ENCODE peak calls at places on chromosomes 5 and 9, in nine cellular contexts. One of them, this sample, is unnamed.
A peak's percentile ranks its signal among the peaks of the same experiment; 100 is the strongest.

GRCh38 chr9:122827759-122828090 is 663 bp downstream of the PDCL start:
- DNase-seq in astrocyte: peak; percentile 36
- DNase-seq in bronchial epithelial cell: peak; percentile 14
- DNase-seq in HepG2: no peak
- DNase-seq in left ventricle myocardium inferior: no peak
- DNase-seq in DND-41: no peak
- DNase-seq in keratinocyte: no peak
- DNase-seq in GM23338: peak; percentile 77
- DNase-seq in cardiac muscle cell: peak; percentile 45
- DNase-seq in this sample: peak; percentile 45

GRCh38 chr5:155085282-155085990 is 71.9 kb downstream of the KIF4B start:
- DNase-seq in left ventricle myocardium inferior: no peak
- DNase-seq in bronchial epithelial cell: peak; percentile 94
- DNase-seq in cardiac muscle cell: no peak
- DNase-seq in GM23338: no peak
- DNase-seq in DND-41: no peak
- DNase-seq in keratinocyte: peak; percentile 69
- DNase-seq in astrocyte: no peak
- DNase-seq in HepG2: no peak
- DNase-seq in this sample: no peak

GRCh38 chr9:13690595-13690994 is 411.1 kb upstream of the MPDZ start:
- DNase-seq in left ventricle myocardium inferior: no peak
- DNase-seq in cardiac muscle cell: no peak
- DNase-seq in DND-41: no peak
- DNase-seq in bronchial epithelial cell: peak; percentile 73
- DNase-seq in keratinocyte: no peak
- DNase-seq in GM23338: no peak
- DNase-seq in HepG2: no peak
- DNase-seq in astrocyte: peak; percentile 9
- DNase-seq in this sample: no peak

GRCh38 chr9:79080536-79080935 is 491.2 kb upstream of the TLE4 start:
- DNase-seq in HepG2: no peak
- DNase-seq in GM23338: no peak
- DNase-seq in left ventricle myocardium inferior: no peak
- DNase-seq in cardiac muscle cell: no peak
- DNase-seq in DND-41: no peak
- DNase-seq in astrocyte: peak; percentile 13
- DNase-seq in keratinocyte: no peak
- DNase-seq in bronchial epithelial cell: no peak
- DNase-seq in this sample: peak; percentile 3

GRCh38 chr9:89690334-89690912 is 85.6 kb downstream of the GADD45G start:
- DNase-seq in HepG2: no peak
- DNase-seq in astrocyte: no peak
- DNase-seq in bronchial epithelial cell: peak; percentile 13
- DNase-seq in keratinocyte: no peak
- DNase-seq in cardiac muscle cell: no peak
- DNase-seq in left ventricle myocardium inferior: no peak
- DNase-seq in DND-41: no peak
- DNase-seq in GM23338: no peak
- DNase-seq in this sample: no peak

GRCh38 chr9:96661711-96662110 is 6.6 kb upstream of the PRXL2C start:
- DNase-seq in left ventricle myocardium inferior: no peak
- DNase-seq in GM23338: peak; percentile 7
- DNase-seq in bronchial epithelial cell: no peak
- DNase-seq in astrocyte: peak; percentile 74
- DNase-seq in HepG2: no peak
- DNase-seq in DND-41: no peak
- DNase-seq in cardiac muscle cell: peak; percentile 7
- DNase-seq in keratinocyte: no peak
- DNase-seq in this sample: peak; percentile 21

GRCh38 chr9:136055715-136056545 is 39.2 kb downstream of the NACC2 start:
- DNase-seq in astrocyte: no peak
- DNase-seq in DND-41: no peak
- DNase-seq in left ventricle myocardium inferior: no peak
- DNase-seq in HepG2: no peak
- DNase-seq in cardiac muscle cell: no peak
- DNase-seq in bronchial epithelial cell: no peak
- DNase-seq in keratinocyte: no peak
- DNase-seq in GM23338: peak; percentile 51
- DNase-seq in this sample: no peak

GRCh38 chr5:149301744-149302380 is 30.2 kb downstream of the AFAP1L1 start:
- DNase-seq in left ventricle myocardium inferior: no peak
- DNase-seq in bronchial epithelial cell: no peak
- DNase-seq in HepG2: no peak
- DNase-seq in cardiac muscle cell: no peak
- DNase-seq in keratinocyte: no peak
- DNase-seq in DND-41: no peak
- DNase-seq in astrocyte: peak; percentile 69
- DNase-seq in GM23338: no peak
- DNase-seq in this sample: no peak

GRCh38 chr5:159678800-159679392 is 237.4 kb upstream of the ADRA1B start:
- DNase-seq in DND-41: no peak
- DNase-seq in astrocyte: no peak
- DNase-seq in bronchial epithelial cell: no peak
- DNase-seq in cardiac muscle cell: no peak
- DNase-seq in HepG2: no peak
- DNase-seq in left ventricle myocardium inferior: no peak
- DNase-seq in keratinocyte: no peak
- DNase-seq in GM23338: no peak
- DNase-seq in this sample: no peak

GRCh38 chr5:143054480-143054941 is 284.3 kb downstream of the ARHGAP26 start:
- DNase-seq in left ventricle myocardium inferior: no peak
- DNase-seq in bronchial epithelial cell: peak; percentile 49
- DNase-seq in keratinocyte: no peak
- DNase-seq in GM23338: no peak
- DNase-seq in cardiac muscle cell: peak; percentile 36
- DNase-seq in astrocyte: peak; percentile 73
- DNase-seq in DND-41: no peak
- DNase-seq in HepG2: no peak
- DNase-seq in this sample: peak; percentile 50

GRCh38 chr5:172778223-172778814 is 7.3 kb upstream of the DUSP1 start:
- DNase-seq in HepG2: peak; percentile 93
- DNase-seq in GM23338: no peak
- DNase-seq in astrocyte: peak; percentile 89
- DNase-seq in left ventricle myocardium inferior: no peak
- DNase-seq in keratinocyte: peak; percentile 89
- DNase-seq in bronchial epithelial cell: peak; percentile 97
- DNase-seq in DND-41: no peak
- DNase-seq in cardiac muscle cell: peak; percentile 76
- DNase-seq in this sample: peak; percentile 75

GRCh38 chr9:77876091-77876490 is 155.5 kb downstream of the GNAQ start:
- DNase-seq in DND-41: no peak
- DNase-seq in keratinocyte: no peak
- DNase-seq in HepG2: no peak
- DNase-seq in left ventricle myocardium inferior: no peak
- DNase-seq in bronchial epithelial cell: no peak
- DNase-seq in cardiac muscle cell: peak; percentile 75
- DNase-seq in astrocyte: peak; percentile 44
- DNase-seq in GM23338: peak; percentile 44
- DNase-seq in this sample: peak; percentile 79

GRCh38 chr5:997001-997474 is 11.6 kb upstream of the NKD2 start:
- DNase-seq in cardiac muscle cell: peak; percentile 73
- DNase-seq in GM23338: peak; percentile 56
- DNase-seq in keratinocyte: no peak
- DNase-seq in DND-41: peak; percentile 81
- DNase-seq in astrocyte: no peak
- DNase-seq in left ventricle myocardium inferior: peak; percentile 39
- DNase-seq in bronchial epithelial cell: no peak
- DNase-seq in HepG2: peak; percentile 35
- DNase-seq in this sample: peak; percentile 37

GRCh38 chr9:20477940-20478620 is 144.2 kb downstream of the MLLT3 start:
- DNase-seq in bronchial epithelial cell: peak; percentile 94
- DNase-seq in cardiac muscle cell: peak; percentile 17
- DNase-seq in left ventricle myocardium inferior: no peak
- DNase-seq in DND-41: no peak
- DNase-seq in GM23338: peak; percentile 34
- DNase-seq in keratinocyte: peak; percentile 15
- DNase-seq in HepG2: no peak
- DNase-seq in astrocyte: peak; percentile 61
- DNase-seq in this sample: peak; percentile 17

DNA sequence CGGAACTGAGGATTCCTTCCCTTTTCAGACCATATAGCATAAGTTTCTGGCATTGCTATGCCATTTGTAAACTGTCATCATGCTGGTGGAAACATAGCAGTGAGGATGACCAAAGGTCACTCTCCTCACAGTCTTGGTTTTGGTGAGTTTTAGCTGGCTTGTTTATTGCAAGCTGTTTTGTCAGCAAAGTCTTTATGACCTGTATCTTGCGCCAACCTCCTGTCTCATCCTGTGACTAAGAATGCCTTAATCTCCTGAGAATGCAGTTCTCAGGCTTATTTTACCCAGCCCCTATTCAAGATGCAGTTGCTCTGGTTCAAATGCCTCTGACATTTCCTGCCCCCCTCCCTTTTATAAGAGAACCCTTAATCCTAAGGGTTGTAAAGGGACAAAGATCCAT is 26.7 kb upstream of the GRIA1 start:
- DNase-seq in HepG2: no peak
- DNase-seq in keratinocyte: no peak
- DNase-seq in GM23338: no peak
- DNase-seq in DND-41: no peak
- DNase-seq in cardiac muscle cell: no peak
- DNase-seq in astrocyte: peak; percentile 39
- DNase-seq in left ventricle myocardium inferior: no peak
- DNase-seq in bronchial epithelial cell: peak; percentile 61
- DNase-seq in this sample: peak; percentile 33
- H3K4me3 ChIP-seq in HepG2: no peak overlapping the region
- H3K4me3 ChIP-seq in keratinocyte: no peak overlapping the region
- H3K4me3 ChIP-seq in GM23338: no peak overlapping the region
- H3K4me3 ChIP-seq in DND-41: no peak overlapping the region
- H3K4me3 ChIP-seq in cardiac muscle cell: no peak overlapping the region
- H3K4me3 ChIP-seq in astrocyte: no peak overlapping the region
- H3K4me3 ChIP-seq in left ventricle myocardium inferior: no peak overlapping the region
- H3K4me3 ChIP-seq in bronchial epithelial cell: no peak overlapping the region
- H3K4me3 ChIP-seq in this sample: no peak overlapping the region

GRCh38 chr9:16769291-16769690 is 101.2 kb downstream of the BNC2 start:
- DNase-seq in astrocyte: no peak
- DNase-seq in left ventricle myocardium inferior: no peak
- DNase-seq in keratinocyte: no peak
- DNase-seq in bronchial epithelial cell: no peak
- DNase-seq in cardiac muscle cell: no peak
- DNase-seq in GM23338: no peak
- DNase-seq in HepG2: no peak
- DNase-seq in DND-41: no peak
- DNase-seq in this sample: no peak
- TF ChIP-seq CTCF in astrocyte: no peak
- TF ChIP-seq CTCF in left ventricle myocardium inferior: no peak
- TF ChIP-seq CTCF in keratinocyte: no peak
- TF ChIP-seq CTCF in bronchial epithelial cell: no peak
- TF ChIP-seq CTCF in cardiac muscle cell: no peak
- TF ChIP-seq CTCF in GM23338: no peak
- TF ChIP-seq CTCF in HepG2: no peak
- TF ChIP-seq CTCF in DND-41: no peak
- TF ChIP-seq CTCF in this sample: no peak

GRCh38 chr5:107858788-107859187 is 188.1 kb upstream of the EFNA5 start:
- DNase-seq in astrocyte: no peak
- DNase-seq in bronchial epithelial cell: no peak
- DNase-seq in left ventricle myocardium inferior: no peak
- DNase-seq in HepG2: no peak
- DNase-seq in DND-41: no peak
- DNase-seq in GM23338: no peak
- DNase-seq in cardiac muscle cell: no peak
- DNase-seq in keratinocyte: no peak
- DNase-seq in this sample: no peak
- H3K4me3 ChIP-seq in astrocyte: no peak overlapping the region
- H3K4me3 ChIP-seq in bronchial epithelial cell: no peak overlapping the region
- H3K4me3 ChIP-seq in left ventricle myocardium inferior: no peak overlapping the region
- H3K4me3 ChIP-seq in HepG2: no peak overlapping the region
- H3K4me3 ChIP-seq in DND-41: no peak overlapping the region
- H3K4me3 ChIP-seq in GM23338: no peak overlapping the region
- H3K4me3 ChIP-seq in cardiac muscle cell: no peak overlapping the region
- H3K4me3 ChIP-seq in keratinocyte: no peak overlapping the region
- H3K4me3 ChIP-seq in this sample: no peak overlapping the region

GRCh38 chr9:121574771-121575519 is 75.3 kb upstream of the GGTA1 start:
- DNase-seq in astrocyte: no peak
- DNase-seq in cardiac muscle cell: no peak
- DNase-seq in DND-41: no peak
- DNase-seq in HepG2: no peak
- DNase-seq in left ventricle myocardium inferior: no peak
- DNase-seq in bronchial epithelial cell: no peak
- DNase-seq in GM23338: no peak
- DNase-seq in keratinocyte: no peak
- DNase-seq in this sample: no peak

GRCh38 chr9:121572581-121572980 is 72.9 kb upstream of the GGTA1 start:
- DNase-seq in HepG2: no peak
- DNase-seq in DND-41: no peak
- DNase-seq in cardiac muscle cell: no peak
- DNase-seq in bronchial epithelial cell: no peak
- DNase-seq in keratinocyte: no peak
- DNase-seq in astrocyte: no peak
- DNase-seq in GM23338: no peak
- DNase-seq in left ventricle myocardium inferior: no peak
- DNase-seq in this sample: no peak

GRCh38 chr9:121577201-121577600 is 74.2 kb upstream of the DAB2IP start:
- DNase-seq in keratinocyte: no peak
- DNase-seq in cardiac muscle cell: no peak
- DNase-seq in bronchial epithelial cell: no peak
- DNase-seq in astrocyte: no peak
- DNase-seq in left ventricle myocardium inferior: peak; percentile 27
- DNase-seq in HepG2: no peak
- DNase-seq in DND-41: no peak
- DNase-seq in GM23338: no peak
- DNase-seq in this sample: no peak

GRCh38 chr9:121576281-121577075 is 75.0 kb upstream of the DAB2IP start:
- DNase-seq in bronchial epithelial cell: no peak
- DNase-seq in astrocyte: no peak
- DNase-seq in cardiac muscle cell: no peak
- DNase-seq in left ventricle myocardium inferior: no peak
- DNase-seq in GM23338: no peak
- DNase-seq in keratinocyte: no peak
- DNase-seq in HepG2: peak; percentile 25
- DNase-seq in DND-41: no peak
- DNase-seq in this sample: no peak

DNA sequence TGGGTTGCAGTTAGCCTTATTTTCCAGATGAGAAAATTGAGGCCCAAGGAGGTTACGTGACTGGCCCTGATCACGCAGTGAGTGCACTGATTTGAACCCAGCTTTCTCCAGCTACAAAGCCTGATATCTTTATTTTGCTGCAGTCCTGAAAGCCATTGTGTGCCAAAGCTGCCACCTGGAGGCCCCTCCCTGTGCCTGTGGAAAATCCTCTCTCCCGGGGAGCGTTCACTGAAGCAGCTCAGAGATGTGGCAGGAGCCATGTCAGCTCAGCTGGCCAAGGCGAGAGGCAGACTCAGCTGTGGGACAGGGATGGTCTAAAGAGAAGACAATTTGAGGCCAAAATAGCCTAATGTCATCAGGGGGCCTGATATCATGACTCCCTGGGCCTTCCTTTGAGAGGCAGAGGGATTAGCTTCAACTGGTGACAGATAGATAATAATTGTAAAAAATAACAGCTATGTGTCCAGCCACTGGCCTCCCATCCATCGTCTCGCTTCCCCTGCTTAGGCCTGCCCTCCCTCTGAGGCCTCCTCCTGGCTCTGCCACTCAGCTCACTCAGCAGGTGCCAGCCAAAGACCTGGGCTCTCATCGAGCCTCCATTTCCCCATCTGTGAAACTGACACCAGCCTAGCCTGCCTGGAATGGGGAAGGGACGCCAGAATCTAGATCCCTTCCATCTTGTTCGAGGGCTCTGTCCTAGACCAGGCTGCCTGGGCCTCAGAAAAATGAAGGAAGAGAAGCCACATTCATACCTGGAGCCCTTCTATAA is 74.3 kb upstream of the GGTA1 start:
- DNase-seq in bronchial epithelial cell: no peak
- DNase-seq in keratinocyte: no peak
- DNase-seq in DND-41: no peak
- DNase-seq in GM23338: no peak
- DNase-seq in astrocyte: no peak
- DNase-seq in cardiac muscle cell: no peak
- DNase-seq in left ventricle myocardium inferior: no peak
- DNase-seq in HepG2: no peak
- DNase-seq in this sample: no peak
- TF ChIP-seq CTCF in bronchial epithelial cell: peak; percentile 66
- TF ChIP-seq CTCF in keratinocyte: no peak
- TF ChIP-seq CTCF in DND-41: no peak
- TF ChIP-seq CTCF in GM23338: no peak
- TF ChIP-seq CTCF in astrocyte: no peak
- TF ChIP-seq CTCF in cardiac muscle cell: no peak
- TF ChIP-seq CTCF in left ventricle myocardium inferior: peak; percentile 10
- TF ChIP-seq CTCF in HepG2: peak; percentile 41
- TF ChIP-seq CTCF in this sample: no peak

This sample was measured in fibroblast of pulmonary artery.